ENCODE peak calls at places on chromosomes 4 and X, in six cellular contexts. K is Peyer's patch, F is breast epithelium, T is upper lobe of left lung, D is uterus, Z is body of pancreas. W is an unnamed sample.

GRCh38 chr4:33725861-33726260 is 2518.5 kb downstream of the ARAP2 start:
- DNase-seq in Z (no peak), F (no peak), T (no peak), K (no peak), D (no peak), W (no peak)

GRCh38 chr4:113773014-113773413 is 11.5 kb upstream of the CAMK2D start:
- DNase-seq in F (no peak), Z (no peak), K (no peak), D (no peak), T (no peak), W (no peak)

GRCh38 chr4:69731261-69731660 is 29.2 kb downstream of the SULT1B1 start:
- DNase-seq in F (no peak), Z (no peak), D (no peak), T (no peak), K (no peak), W (no peak)

GRCh38 chrX:7372843-7373525 is 225.0 kb upstream of the PUDP start:
- DNase-seq in T (no peak), Z (no peak), F (no peak), K (no peak), D (no peak), W (no peak)

GRCh38 chr4:162727232-162727631 is 439.5 kb downstream of the NAF1 start:
- DNase-seq in Z (no peak), F (no peak), T (no peak), K (no peak), D (no peak), W (no peak)

GRCh38 chrX:8724176-8724757 is 7.7 kb downstream of the ANOS1 start:
- DNase-seq in T (no peak), F (no peak), Z (no peak), K (no peak), D (no peak), W (no peak)

GRCh38 chrX:66038115-66038514 is 1.8 kb downstream of the VSIG4 start:
- DNase-seq in K (no peak), Z (no peak), T (no peak), D (no peak), F (no peak), W (no peak)

GRCh38 chr4:69568787-69569186 is 70.7 kb downstream of the UGT2A2 start:
- DNase-seq in T (no peak), K (no peak), Z (no peak), F (no peak), D (no peak), W (no peak)

GRCh38 chr4:42339935-42340406 is 57.3 kb upstream of the SHISA3 start:
- DNase-seq in T (no peak), F (no peak), K (no peak), D (no peak), Z (no peak), W (no peak)

GRCh38 chr4:120139392-120139791 is 72.7 kb upstream of the MAD2L1 start:
- DNase-seq in D (no peak), Z (no peak), F (no peak), K (no peak), T (no peak), W (no peak)

GRCh38 chrX:17567173-17567572 is 170.1 kb upstream of the SCML1 start:
- DNase-seq in Z (no peak), K (no peak), F (no peak), T (no peak), D (no peak), W (no peak)

GRCh38 chr4:180669637-180670036 is 1573.6 kb upstream of the TENM3 start:
- DNase-seq in F (no peak), Z (no peak), D (no peak), K (no peak), T (no peak), W (no peak)

GRCh38 chrX:148530464-148531077 is 30.2 kb downstream of the AFF2 start:
- DNase-seq in F (no peak), T (no peak), D (no peak), K (no peak), Z (peak; percentile 19), W (no peak)

GRCh38 chr4:95255396-95256107 is 293.2 kb downstream of the UNC5C start:
- DNase-seq in K (no peak), T (no peak), D (no peak), Z (no peak), F (no peak), W (no peak)

GRCh38 chrX:68658530-68658929 is 11.1 kb downstream of the STARD8 start:
- DNase-seq in K (no peak), T (no peak), F (no peak), D (peak; percentile 31), Z (no peak), W (no peak)

GRCh38 chr4:103303011-103303410 is 104.9 kb upstream of the CENPE start:
- DNase-seq in F (no peak), Z (no peak), D (no peak), K (no peak), T (no peak), W (no peak)

GRCh38 chr4:158914178-158914577 is 145.4 kb downstream of the FNIP2 start:
- DNase-seq in K (no peak), D (no peak), T (no peak), F (no peak), Z (no peak), W (no peak)

GRCh38 chrX:100447563-100448397 is 37.7 kb upstream of the PCDH19 start:
- DNase-seq in K (peak; percentile 62), F (no peak), T (no peak), Z (peak; percentile 43), D (peak; percentile 17), W (peak; percentile 88)

GRCh38 chr4:164345756-164346155 is 408.2 kb upstream of the SMIM31 start:
- DNase-seq in D (no peak), K (no peak), T (no peak), F (no peak), Z (no peak), W (no peak)

GRCh38 chr4:158809611-158810486 is 41.0 kb downstream of the FNIP2 start:
- DNase-seq in Z (no peak), T (no peak), F (no peak), D (no peak), K (no peak), W (no peak)

GRCh38 chrX:132676561-132677186 is 187.8 kb upstream of the MBNL3 start:
- DNase-seq in D (no peak), F (no peak), Z (no peak), K (no peak), T (no peak), W (no peak)

GRCh38 chr4:66927937-66928336 is 617.4 kb downstream of the CENPC start:
- DNase-seq in K (no peak), T (no peak), D (no peak), F (no peak), Z (no peak), W (no peak)

GRCh38 chr4:147768113-147768512 is 36.2 kb downstream of the ARHGAP10 start:
- DNase-seq in F (no peak), K (peak; percentile 74), Z (no peak), T (no peak), D (no peak), W (no peak)

GRCh38 chrX:23803931-23804381 is 21.0 kb downstream of the SAT1 start:
- DNase-seq in Z (peak; percentile 63), F (peak; percentile 51), K (no peak), D (no peak), T (no peak), W (no peak)

GRCh38 chrX:48576108-48576507 is 1.8 kb downstream of the RBM3 start:
- DNase-seq in Z (no peak), D (no peak), T (no peak), K (no peak), F (no peak), W (no peak)
- TF ChIP-seq POLR2A in Z (no peak), D (no peak), T (no peak), K (no peak), F (no peak), W (no peak)

DNA sequence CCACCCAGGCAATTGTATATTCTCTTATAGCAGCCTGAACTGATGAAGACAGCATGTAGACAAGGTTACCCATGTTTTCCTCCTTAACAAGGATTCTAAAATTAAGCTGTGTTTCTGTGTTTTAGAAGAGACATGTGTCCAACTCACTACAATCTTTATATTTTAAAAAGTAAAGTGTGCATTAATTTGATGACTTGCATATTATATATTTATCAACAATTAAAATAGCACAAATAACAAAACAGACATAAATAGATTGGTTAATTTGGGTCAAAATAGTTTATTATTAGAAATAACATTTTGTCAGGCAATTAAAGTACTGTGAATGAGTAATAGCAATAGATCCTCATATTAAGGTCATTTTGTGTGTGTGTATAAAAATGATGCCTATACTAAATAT is 357.1 kb downstream of the PDGFC start:
- DNase-seq in Z (no peak), D (no peak), T (no peak), K (no peak), F (no peak), W (no peak)
- TF ChIP-seq POLR2A in Z (no peak), D (no peak), T (no peak), K (no peak), F (no peak), W (no peak)

DNA sequence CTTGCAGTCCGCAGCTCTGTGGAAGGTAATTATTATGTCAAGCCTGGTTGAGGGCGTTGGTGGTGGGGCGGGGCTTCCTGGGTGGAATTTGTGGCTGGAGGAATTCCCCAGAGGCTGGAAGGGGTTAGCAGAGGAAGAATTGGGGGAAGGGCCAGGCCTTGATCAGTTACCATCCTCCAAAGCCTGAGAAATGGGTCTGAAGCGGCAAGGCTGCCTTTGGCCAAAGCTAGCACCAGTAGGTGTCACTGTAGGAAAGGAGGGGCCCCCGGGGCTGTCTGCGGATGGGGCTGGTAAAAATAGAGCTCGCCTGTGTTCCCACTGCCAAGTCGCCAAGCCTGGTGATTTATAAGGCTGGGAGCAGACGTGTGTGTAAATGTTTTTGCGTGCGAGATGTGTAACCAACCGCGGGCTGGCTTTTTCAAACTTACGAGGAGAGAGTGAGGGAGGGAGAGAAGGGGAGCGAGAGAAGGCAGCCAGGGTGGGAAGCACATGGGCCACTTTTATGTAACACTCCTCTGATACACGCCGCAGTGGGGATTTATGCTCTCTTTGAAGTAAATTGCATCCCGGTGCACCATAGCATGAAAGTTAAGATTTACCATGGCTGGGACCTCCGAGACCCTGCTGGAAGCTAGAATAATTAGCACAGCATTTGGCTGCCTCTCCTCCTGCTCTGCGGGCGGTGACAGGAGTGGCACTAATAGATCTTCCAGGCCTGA is 366.9 kb downstream of the BCOR start:
- DNase-seq in F (peak; percentile 48), D (peak; percentile 87), K (peak; percentile 78), T (no peak), Z (peak; percentile 82), W (peak; percentile 38)
- TF ChIP-seq POLR2A in F (no peak), D (no peak), K (no peak), T (no peak), Z (no peak), W (no peak)

DNA sequence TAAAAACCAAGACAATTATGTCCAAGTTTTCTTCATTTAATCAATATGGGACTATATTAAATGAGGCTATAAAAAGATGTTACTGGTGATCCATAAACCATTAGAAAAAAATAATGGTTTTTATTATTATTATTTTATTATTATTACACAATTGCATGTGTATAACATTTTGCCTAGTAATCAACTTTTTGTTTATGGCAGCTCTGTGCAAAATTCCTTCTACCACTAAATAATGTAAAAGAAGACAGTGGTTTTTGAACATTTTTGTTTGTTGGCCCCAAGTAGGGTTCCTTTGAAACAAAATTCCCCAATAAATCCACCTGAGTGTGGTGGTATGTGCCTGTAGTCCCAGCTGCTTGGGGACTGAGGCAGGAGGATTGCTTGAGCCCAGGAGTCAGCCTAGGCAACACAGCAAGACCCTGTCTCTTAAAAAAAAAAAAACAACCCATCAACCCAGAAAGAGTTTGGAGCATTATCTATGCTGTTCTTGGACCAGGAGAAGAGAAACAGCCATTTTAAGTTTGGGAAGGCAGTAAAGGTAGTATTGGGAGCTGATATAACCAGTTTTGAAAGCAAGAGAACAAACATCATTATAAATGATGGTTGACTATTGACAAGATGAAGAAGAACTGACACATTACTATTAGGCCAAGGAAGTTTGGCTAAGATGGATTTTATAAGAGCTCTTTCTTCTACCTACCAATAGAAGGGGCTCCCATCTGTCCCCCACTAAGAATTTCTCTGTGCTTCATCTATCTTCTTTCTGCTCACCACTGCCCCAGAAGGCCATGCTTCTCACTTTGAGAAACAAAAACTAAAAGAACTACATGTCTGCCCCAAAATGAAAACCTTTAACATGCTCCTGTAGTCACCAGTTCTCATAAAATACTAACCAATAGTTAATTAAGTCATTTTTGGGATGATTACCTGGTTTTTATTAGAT is 2.2 kb downstream of the TMEM156 start:
- DNase-seq in Z (no peak), D (no peak), F (no peak), K (no peak), T (no peak), W (no peak)
- TF ChIP-seq POLR2A in Z (no peak), D (no peak), F (no peak), K (no peak), T (no peak), W (no peak)

W was measured in lower leg skin.